ENCODE peak calls at places on chromosome 11, in ten cellular contexts. One of them, this sample, is unnamed.
A peak's percentile ranks its signal among the peaks of the same experiment; 100 is the strongest.

GRCh38 chr11:41498726-41499125 is 39.3 kb upstream of the LRRC4C start:
- DNase-seq in EH: peak; percentile 26
- DNase-seq in DMS79: no peak
- DNase-seq in dorsolateral prefrontal cortex: no peak
- DNase-seq in astrocyte: no peak
- DNase-seq in activated naive CD4-positive, alpha-beta T cell treated with Interleukin-2 at 50 U/mL for 16 hours: no peak
- DNase-seq in SK-N-SH: peak; percentile 5
- DNase-seq in GM10248: no peak
- DNase-seq in activated T-cell treated with anti-CD3 and anti-CD28 coated beads, Interleukin-2, amount 50 U/mL, for 72 hours: no peak
- DNase-seq in activated CD4-positive, CD25-positive, alpha-beta regulatory T cell: no peak
- DNase-seq in this sample: no peak

GRCh38 chr11:46914363-46914762 is 4.0 kb downstream of the LRP4 start:
- DNase-seq in DMS79: no peak
- DNase-seq in astrocyte: no peak
- DNase-seq in activated CD4-positive, CD25-positive, alpha-beta regulatory T cell: no peak
- DNase-seq in GM10248: no peak
- DNase-seq in activated naive CD4-positive, alpha-beta T cell treated with Interleukin-2 at 50 U/mL for 16 hours: no peak
- DNase-seq in dorsolateral prefrontal cortex: no peak
- DNase-seq in SK-N-SH: no peak
- DNase-seq in activated T-cell treated with anti-CD3 and anti-CD28 coated beads, Interleukin-2, amount 50 U/mL, for 72 hours: no peak
- DNase-seq in EH: peak; percentile 82
- DNase-seq in this sample: peak; percentile 88

GRCh38 chr11:24511518-24511917 is 14.7 kb downstream of the LUZP2 start:
- DNase-seq in SK-N-SH: no peak
- DNase-seq in dorsolateral prefrontal cortex: no peak
- DNase-seq in activated T-cell treated with anti-CD3 and anti-CD28 coated beads, Interleukin-2, amount 50 U/mL, for 72 hours: no peak
- DNase-seq in astrocyte: peak; percentile 20
- DNase-seq in GM10248: no peak
- DNase-seq in DMS79: no peak
- DNase-seq in activated naive CD4-positive, alpha-beta T cell treated with Interleukin-2 at 50 U/mL for 16 hours: no peak
- DNase-seq in activated CD4-positive, CD25-positive, alpha-beta regulatory T cell: no peak
- DNase-seq in EH: no peak
- DNase-seq in this sample: no peak

GRCh38 chr11:131977231-131977630 is 606.8 kb downstream of the NTM start:
- DNase-seq in GM10248: no peak
- DNase-seq in astrocyte: peak; percentile 86
- DNase-seq in activated T-cell treated with anti-CD3 and anti-CD28 coated beads, Interleukin-2, amount 50 U/mL, for 72 hours: no peak
- DNase-seq in DMS79: no peak
- DNase-seq in SK-N-SH: no peak
- DNase-seq in activated CD4-positive, CD25-positive, alpha-beta regulatory T cell: no peak
- DNase-seq in dorsolateral prefrontal cortex: no peak
- DNase-seq in activated naive CD4-positive, alpha-beta T cell treated with Interleukin-2 at 50 U/mL for 16 hours: no peak
- DNase-seq in EH: peak; percentile 88
- DNase-seq in this sample: peak; percentile 29

GRCh38 chr11:34830035-34830434 is 86.1 kb downstream of the APIP start:
- DNase-seq in dorsolateral prefrontal cortex: no peak
- DNase-seq in activated T-cell treated with anti-CD3 and anti-CD28 coated beads, Interleukin-2, amount 50 U/mL, for 72 hours: no peak
- DNase-seq in EH: no peak
- DNase-seq in activated naive CD4-positive, alpha-beta T cell treated with Interleukin-2 at 50 U/mL for 16 hours: no peak
- DNase-seq in SK-N-SH: no peak
- DNase-seq in astrocyte: no peak
- DNase-seq in GM10248: no peak
- DNase-seq in DMS79: no peak
- DNase-seq in activated CD4-positive, CD25-positive, alpha-beta regulatory T cell: no peak
- DNase-seq in this sample: no peak

GRCh38 chr11:64659417-64660144 is 63.4 kb downstream of the NRXN2 start:
- DNase-seq in EH: peak; percentile 98
- DNase-seq in activated naive CD4-positive, alpha-beta T cell treated with Interleukin-2 at 50 U/mL for 16 hours: no peak
- DNase-seq in DMS79: no peak
- DNase-seq in activated CD4-positive, CD25-positive, alpha-beta regulatory T cell: no peak
- DNase-seq in GM10248: no peak
- DNase-seq in dorsolateral prefrontal cortex: no peak
- DNase-seq in activated T-cell treated with anti-CD3 and anti-CD28 coated beads, Interleukin-2, amount 50 U/mL, for 72 hours: no peak
- DNase-seq in astrocyte: peak; percentile 84
- DNase-seq in SK-N-SH: no peak
- DNase-seq in this sample: no peak

GRCh38 chr11:63573881-63574855 is 11.0 kb upstream of the PLAAT2 start:
- DNase-seq in SK-N-SH: no peak
- DNase-seq in astrocyte: peak; percentile 55
- DNase-seq in DMS79: peak; percentile 7
- DNase-seq in dorsolateral prefrontal cortex: no peak
- DNase-seq in activated T-cell treated with anti-CD3 and anti-CD28 coated beads, Interleukin-2, amount 50 U/mL, for 72 hours: peak; percentile 17
- DNase-seq in activated naive CD4-positive, alpha-beta T cell treated with Interleukin-2 at 50 U/mL for 16 hours: peak; percentile 12
- DNase-seq in GM10248: peak; percentile 26
- DNase-seq in activated CD4-positive, CD25-positive, alpha-beta regulatory T cell: no peak
- DNase-seq in EH: peak; percentile 78
- DNase-seq in this sample: peak; percentile 26

GRCh38 chr11:102760355-102761035 is 19.9 kb downstream of the MMP10 start:
- DNase-seq in EH: peak; percentile 95
- DNase-seq in DMS79: no peak
- DNase-seq in SK-N-SH: no peak
- DNase-seq in GM10248: no peak
- DNase-seq in activated naive CD4-positive, alpha-beta T cell treated with Interleukin-2 at 50 U/mL for 16 hours: no peak
- DNase-seq in astrocyte: peak; percentile 97
- DNase-seq in dorsolateral prefrontal cortex: no peak
- DNase-seq in activated T-cell treated with anti-CD3 and anti-CD28 coated beads, Interleukin-2, amount 50 U/mL, for 72 hours: no peak
- DNase-seq in activated CD4-positive, CD25-positive, alpha-beta regulatory T cell: no peak
- DNase-seq in this sample: peak; percentile 85

GRCh38 chr11:102966011-102966410 is 10.5 kb upstream of the MMP13 start:
- DNase-seq in activated CD4-positive, CD25-positive, alpha-beta regulatory T cell: no peak
- DNase-seq in astrocyte: no peak
- DNase-seq in EH: no peak
- DNase-seq in dorsolateral prefrontal cortex: no peak
- DNase-seq in SK-N-SH: no peak
- DNase-seq in activated naive CD4-positive, alpha-beta T cell treated with Interleukin-2 at 50 U/mL for 16 hours: no peak
- DNase-seq in GM10248: no peak
- DNase-seq in activated T-cell treated with anti-CD3 and anti-CD28 coated beads, Interleukin-2, amount 50 U/mL, for 72 hours: no peak
- DNase-seq in DMS79: no peak
- DNase-seq in this sample: no peak

GRCh38 chr11:57773026-57773598 is 11.5 kb downstream of the CTNND1 start:
- DNase-seq in astrocyte: no peak
- DNase-seq in SK-N-SH: no peak
- DNase-seq in GM10248: no peak
- DNase-seq in DMS79: no peak
- DNase-seq in activated CD4-positive, CD25-positive, alpha-beta regulatory T cell: no peak
- DNase-seq in activated T-cell treated with anti-CD3 and anti-CD28 coated beads, Interleukin-2, amount 50 U/mL, for 72 hours: no peak
- DNase-seq in activated naive CD4-positive, alpha-beta T cell treated with Interleukin-2 at 50 U/mL for 16 hours: no peak
- DNase-seq in EH: no peak
- DNase-seq in dorsolateral prefrontal cortex: no peak
- DNase-seq in this sample: no peak

GRCh38 chr11:34431979-34432378 is 6.8 kb upstream of the CAT start:
- DNase-seq in GM10248: no peak
- DNase-seq in dorsolateral prefrontal cortex: no peak
- DNase-seq in activated naive CD4-positive, alpha-beta T cell treated with Interleukin-2 at 50 U/mL for 16 hours: no peak
- DNase-seq in DMS79: no peak
- DNase-seq in SK-N-SH: no peak
- DNase-seq in EH: no peak
- DNase-seq in astrocyte: no peak
- DNase-seq in activated T-cell treated with anti-CD3 and anti-CD28 coated beads, Interleukin-2, amount 50 U/mL, for 72 hours: no peak
- DNase-seq in activated CD4-positive, CD25-positive, alpha-beta regulatory T cell: no peak
- DNase-seq in this sample: no peak